ENCODE peak calls at places on chromosomes 5 and 9, in eight cellular contexts. V is ascending aorta; I is psoas muscle; M is kidney; F is CD8-positive, alpha-beta T cell; B is hepatocyte; J is left ventricle myocardium inferior; N is heart left ventricle. Y is an unnamed sample.

GRCh38 chr9:105026451-105026850 is 98.5 kb upstream of the ABCA1 start:
- DNase-seq in I (no peak), B (no peak), J (no peak), F (no peak), M (no peak), V (no peak), N (no peak), Y (no peak)

GRCh38 chr9:34929506-34930102 is 28.5 kb upstream of the PHF24 start:
- DNase-seq in I (no peak), J (no peak), B (peak; percentile 49), N (no peak), M (no peak), F (no peak), V (no peak), Y (no peak)

GRCh38 chr9:105399117-105399516 is 48.7 kb upstream of the FSD1L start:
- DNase-seq in M (no peak), J (no peak), B (no peak), F (no peak), I (no peak), N (no peak), V (no peak), Y (no peak)

GRCh38 chr9:36456480-36457115 is 56.5 kb upstream of the RNF38 start:
- DNase-seq in B (no peak), V (no peak), N (no peak), I (no peak), M (no peak), F (no peak), J (no peak), Y (no peak)

GRCh38 chr5:136080483-136081180 is 51.8 kb downstream of the TGFBI start:
- DNase-seq in I (peak; percentile 94), N (peak; percentile 87), B (peak; percentile 88), F (peak; percentile 59), V (peak; percentile 93), M (peak; percentile 96), J (peak; percentile 92), Y (peak; percentile 91)

GRCh38 chr9:88954073-88954472 is 37.2 kb upstream of the S1PR3 start:
- DNase-seq in V (no peak), B (no peak), N (no peak), F (no peak), M (no peak), J (no peak), I (no peak), Y (no peak)

GRCh38 chr5:168850683-168851082 is 271.5 kb upstream of the PANK3 start:
- DNase-seq in M (no peak), B (no peak), J (no peak), N (no peak), F (no peak), I (no peak), V (no peak), Y (no peak)

GRCh38 chr5:72509401-72509800 is 2.2 kb upstream of the ZNF366 start:
- DNase-seq in V (peak; percentile 90), M (peak; percentile 63), B (no peak), J (peak; percentile 70), N (peak; percentile 72), F (no peak), I (peak; percentile 91), Y (no peak)

GRCh38 chr5:1764606-1764960 is 35.1 kb downstream of the MRPL36 start:
- DNase-seq in N (no peak), F (no peak), J (no peak), B (no peak), M (peak; percentile 33), V (peak; percentile 40), I (no peak), Y (peak; percentile 38)

GRCh38 chr5:32627219-32627880 is 42.0 kb downstream of the SUB1 start:
- DNase-seq in V (no peak), B (no peak), N (no peak), J (no peak), M (no peak), I (no peak), F (no peak), Y (no peak)

GRCh38 chr9:117929873-117930272 is 225.7 kb downstream of the TLR4 start:
- DNase-seq in I (no peak), N (no peak), V (no peak), F (no peak), B (no peak), M (no peak), J (no peak), Y (no peak)

GRCh38 chr5:364497-364896 is 43.0 kb downstream of the AHRR start:
- DNase-seq in V (no peak), B (no peak), J (no peak), M (no peak), I (no peak), N (no peak), F (no peak), Y (no peak)

GRCh38 chr9:74942801-74943200 is 9.9 kb downstream of the C9orf40 start:
- DNase-seq in M (no peak), N (no peak), F (no peak), I (no peak), J (no peak), B (peak; percentile 20), V (no peak), Y (no peak)

GRCh38 chr9:114070188-114071103 is 7.7 kb downstream of the AMBP start:
- DNase-seq in V (peak; percentile 44), B (no peak), J (no peak), N (no peak), M (no peak), F (no peak), I (no peak), Y (no peak)

GRCh38 chr5:52898961-52899680 is 90.0 kb upstream of the ITGA2 start:
- DNase-seq in B (no peak), I (no peak), N (no peak), F (no peak), V (no peak), J (no peak), M (no peak), Y (no peak)

GRCh38 chr5:52895572-52896296 is 93.4 kb upstream of the ITGA2 start:
- DNase-seq in J (no peak), F (no peak), I (no peak), N (no peak), M (no peak), V (no peak), B (no peak), Y (no peak)

GRCh38 chr5:52895070-52895469 is 94.1 kb upstream of the ITGA2 start:
- DNase-seq in N (no peak), I (no peak), V (no peak), B (no peak), F (no peak), M (no peak), J (no peak), Y (no peak)

GRCh38 chr5:52896524-52897237 is 92.5 kb upstream of the ITGA2 start:
- DNase-seq in I (no peak), N (no peak), J (no peak), F (no peak), M (no peak), B (no peak), V (no peak), Y (no peak)

GRCh38 chr5:52897238-52897614 is 91.9 kb upstream of the ITGA2 start:
- DNase-seq in V (no peak), I (no peak), B (no peak), F (no peak), J (no peak), M (no peak), N (no peak), Y (no peak)
- H3K4me1 ChIP-seq in V (peaks cover 28% of the 10 kb centered on the region), I (peaks cover 7% of the 10 kb centered on the region), B (peaks cover 21% of the 10 kb centered on the region), F (no peaks in the 10 kb centered on the region), J (peaks cover 52% of the 10 kb centered on the region), M (peaks cover 12% of the 10 kb centered on the region), N (peaks cover 33% of the 10 kb centered on the region), Y (peaks cover 6% of the 10 kb centered on the region)

GRCh38 chr9:126564716-126565115 is 49.0 kb upstream of the LMX1B start:
- DNase-seq in B (no peak), N (no peak), J (no peak), M (no peak), V (no peak), I (no peak), F (no peak), Y (no peak)
- TF ChIP-seq CTCF in B (no peak), N (no peak), J (no peak), M (no peak), V (no peak), I (no peak), F (no peak), Y (no peak)

GRCh38 chr9:69130456-69131441 is 43.3 kb upstream of the TJP2 start:
- DNase-seq in F (no peak), N (no peak), J (no peak), M (no peak), V (no peak), B (no peak), I (no peak), Y (no peak)
- H3K4me3 ChIP-seq in F (no peak overlapping the region), N (no peak overlapping the region), J (peak overlapping the region; percentile 17), M (no peak overlapping the region), V (no peak overlapping the region), B (no peak overlapping the region), I (no peak overlapping the region), Y (no peak overlapping the region)

GRCh38 chr5:67249590-67249895 is 52.9 kb upstream of the CD180 start:
- DNase-seq in F (no peak), J (no peak), I (no peak), B (no peak), V (no peak), N (no peak), M (no peak), Y (no peak)
- H3K4me1 ChIP-seq in F (peaks cover 9% of the 10 kb centered on the region), J (peaks cover 31% of the 10 kb centered on the region), I (peaks cover 20% of the 10 kb centered on the region), B (peaks cover 24% of the 10 kb centered on the region), V (peaks cover 11% of the 10 kb centered on the region), N (peaks cover 27% of the 10 kb centered on the region), M (peaks cover 4% of the 10 kb centered on the region), Y (peaks cover 32% of the 10 kb centered on the region)

DNA sequence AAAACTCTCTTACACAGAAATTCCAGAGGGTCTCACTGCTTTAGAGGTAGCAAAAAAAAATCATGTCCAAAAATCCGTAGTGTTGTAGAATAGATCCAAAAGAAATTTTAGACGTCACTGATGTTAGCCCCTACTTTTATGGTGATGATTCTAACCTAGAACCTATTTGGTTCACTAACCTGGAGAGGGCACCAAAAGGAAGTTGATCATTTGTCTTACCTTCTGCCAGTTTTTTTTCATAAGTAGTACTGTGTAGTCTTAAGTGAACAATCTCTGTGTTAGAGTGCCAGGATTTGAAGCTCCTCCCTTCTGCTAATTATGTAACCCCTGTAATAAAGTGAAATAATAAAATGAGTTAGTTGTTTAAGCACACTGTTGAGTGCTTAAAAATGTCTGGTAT is 215.2 kb downstream of the SMARCA2 start:
- DNase-seq in F (no peak), B (no peak), M (no peak), N (no peak), V (no peak), I (no peak), J (no peak), Y (no peak)
- TF ChIP-seq CTCF in F (no peak), B (no peak), M (no peak), N (no peak), V (no peak), I (no peak), J (no peak), Y (no peak)

DNA sequence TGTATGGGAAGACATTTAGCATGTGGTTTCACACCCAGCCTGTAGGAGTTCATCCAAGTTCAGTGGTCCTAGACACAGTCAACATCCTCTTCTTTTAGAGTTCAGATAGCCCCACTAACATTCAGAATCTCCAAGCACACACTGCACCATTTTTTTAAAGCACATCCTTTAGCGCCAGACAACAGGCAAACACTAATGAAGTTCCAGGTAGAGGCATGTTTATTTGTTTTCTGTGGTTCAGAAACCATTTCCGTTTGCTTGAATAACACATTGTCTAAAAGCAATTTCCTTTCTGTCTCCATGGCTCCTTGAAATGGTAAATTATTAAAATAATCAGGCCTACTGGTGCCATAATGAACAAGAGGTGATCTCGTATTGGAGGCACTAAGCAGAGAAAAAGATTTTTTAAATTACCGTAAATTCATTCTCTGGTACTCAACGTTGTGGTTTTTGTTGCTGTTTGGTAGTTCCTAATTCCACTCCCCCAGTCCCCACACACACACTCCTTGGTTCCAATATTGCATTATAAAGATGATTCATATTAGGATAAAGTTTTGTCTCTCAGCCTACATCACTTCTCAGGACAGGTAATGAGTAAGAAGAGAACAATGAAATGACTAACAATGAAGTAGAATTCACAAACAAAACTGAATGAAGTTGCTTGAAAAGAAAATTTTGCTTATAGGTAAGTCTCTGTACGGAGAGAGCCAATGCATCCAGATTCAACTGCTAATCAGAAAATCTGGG is 153.1 kb downstream of the PCSK1 start:
- DNase-seq in F (no peak), B (no peak), V (no peak), N (no peak), M (no peak), J (no peak), I (no peak), Y (no peak)
- H3K4me3 ChIP-seq in F (no peak overlapping the region), B (no peak overlapping the region), V (no peak overlapping the region), N (no peak overlapping the region), M (no peak overlapping the region), J (no peak overlapping the region), I (no peak overlapping the region), Y (no peak overlapping the region)